ENCODE peak calls at places on chromosomes 3 and 15, in eight cellular contexts. N is lower lobe of right lung, V is nephron progenitor cell, A is A549, D is OCI-LY7, P is upper lobe of right lung, T is fibroblast of the aortic adventitia, Y is adrenal gland. E is an unnamed sample.

GRCh38 chr15:65521355-65521754 is 3.9 kb upstream of the DPP8 start:
- DNase-seq in N (no peak), V (no peak), A (no peak), D (no peak), P (no peak), T (no peak), Y (no peak), E (no peak)

GRCh38 chr3:123667784-123668183 is 82.9 kb upstream of the HACD2 start:
- DNase-seq in N (no peak), V (no peak), A (no peak), D (no peak), P (no peak), T (peak), Y (no peak), E (no peak)

GRCh38 chr3:73206006-73206405 is 144.5 kb downstream of the EBLN2 start:
- DNase-seq in N (no peak), V (no peak), A (no peak), D (no peak), P (no peak), T (no peak), Y (no peak), E (no peak)

GRCh38 chr3:77620009-77620408 is 580.1 kb downstream of the ROBO2 start:
- DNase-seq in N (no peak), V (no peak), A (no peak), D (no peak), P (no peak), T (no peak), Y (no peak), E (no peak)

GRCh38 chr15:80697316-80697715 is 2.2 kb downstream of the ABHD17C start:
- DNase-seq in N (no peak), V (no peak), A (no peak), D (no peak), P (no peak), T (no peak), Y (no peak), E (no peak)

GRCh38 chr3:109563149-109563548 is 225.8 kb upstream of the DPPA4 start:
- DNase-seq in N (no peak), V (no peak), A (no peak), D (no peak), P (no peak), T (no peak), Y (no peak), E (no peak)

GRCh38 chr15:58952751-58953150 is 19.3 kb upstream of the SLTM start:
- DNase-seq in N (no peak), V (no peak), A (no peak), D (no peak), P (no peak), T (peak), Y (no peak), E (no peak)

GRCh38 chr3:149020839-149021252 is 29.5 kb downstream of the GYG1 start:
- DNase-seq in N (no peak), V (no peak), A (no peak), D (no peak), P (no peak), T (no peak), Y (no peak), E (no peak)

GRCh38 chr15:73081321-73081958 is 29.2 kb downstream of the NEO1 start:
- DNase-seq in N (no peak), V (no peak), A (peak), D (peak), P (no peak), T (peak), Y (peak), E (no peak)

GRCh38 chr3:47874913-47875312 is 72.0 kb downstream of the DHX30 start:
- DNase-seq in N (no peak), V (no peak), A (no peak), D (no peak), P (no peak), T (no peak), Y (no peak), E (no peak)

GRCh38 chr15:58771621-58772235 is 626 bp downstream of the MINDY2 start:
- DNase-seq in N (peak), V (peak), A (peak), D (peak), P (peak), T (peak), Y (peak), E (peak)

GRCh38 chr15:100058458-100058857 is 283.3 kb downstream of the ADAMTS17 start:
- DNase-seq in N (no peak), V (no peak), A (no peak), D (no peak), P (no peak), T (no peak), Y (no peak), E (no peak)

GRCh38 chr3:8301977-8302589 is 199.5 kb upstream of the LMCD1 start:
- DNase-seq in N (no peak), V (no peak), A (peak), D (peak), P (no peak), T (peak), Y (peak), E (no peak)

GRCh38 chr15:40257656-40258450 is 19.0 kb downstream of the PAK6 start:
- DNase-seq in N (no peak), V (no peak), A (no peak), D (no peak), P (no peak), T (no peak), Y (no peak), E (no peak)

GRCh38 chr3:59751606-59752005 is 701.8 kb upstream of the CFAP20DC start:
- DNase-seq in N (no peak), V (no peak), A (no peak), D (no peak), P (no peak), T (no peak), Y (no peak), E (no peak)

GRCh38 chr15:91132079-91132478 is 32.0 kb downstream of the SV2B start:
- DNase-seq in N (no peak), V (no peak), A (no peak), D (no peak), P (no peak), T (no peak), Y (no peak), E (no peak)

GRCh38 chr3:171802601-171802956 is 7.7 kb downstream of the PLD1 start:
- DNase-seq in N (no peak), V (no peak), A (no peak), D (no peak), P (no peak), T (no peak), Y (no peak), E (no peak)

GRCh38 chr3:129623447-129624118 is 17.1 kb upstream of the PLXND1 start:
- DNase-seq in N (peak), V (no peak), A (peak), D (no peak), P (peak), T (no peak), Y (peak), E (no peak)

GRCh38 chr15:77032052-77032646 is 37.2 kb downstream of the PSTPIP1 start:
- DNase-seq in N (peak), V (no peak), A (no peak), D (no peak), P (peak), T (no peak), Y (no peak), E (peak)

GRCh38 chr15:63329567-63330350 is 51.9 kb downstream of the CA12 start:
- DNase-seq in N (no peak), V (no peak), A (no peak), D (no peak), P (no peak), T (no peak), Y (no peak), E (no peak)

GRCh38 chr3:53641397-53641796 is 147.0 kb downstream of the CACNA1D start:
- DNase-seq in N (no peak), V (no peak), A (no peak), D (no peak), P (no peak), T (no peak), Y (no peak), E (no peak)

GRCh38 chr3:53646723-53647122 is 152.3 kb downstream of the CACNA1D start:
- DNase-seq in N (no peak), V (no peak), A (no peak), D (no peak), P (no peak), T (no peak), Y (no peak), E (no peak)

GRCh38 chr3:53643757-53644156 is 149.3 kb downstream of the CACNA1D start:
- DNase-seq in N (no peak), V (no peak), A (no peak), D (no peak), P (no peak), T (no peak), Y (no peak), E (no peak)

GRCh38 chr3:53645754-53646153 is 151.3 kb downstream of the CACNA1D start:
- DNase-seq in N (no peak), V (no peak), A (no peak), D (no peak), P (no peak), T (peak), Y (peak), E (no peak)

DNA sequence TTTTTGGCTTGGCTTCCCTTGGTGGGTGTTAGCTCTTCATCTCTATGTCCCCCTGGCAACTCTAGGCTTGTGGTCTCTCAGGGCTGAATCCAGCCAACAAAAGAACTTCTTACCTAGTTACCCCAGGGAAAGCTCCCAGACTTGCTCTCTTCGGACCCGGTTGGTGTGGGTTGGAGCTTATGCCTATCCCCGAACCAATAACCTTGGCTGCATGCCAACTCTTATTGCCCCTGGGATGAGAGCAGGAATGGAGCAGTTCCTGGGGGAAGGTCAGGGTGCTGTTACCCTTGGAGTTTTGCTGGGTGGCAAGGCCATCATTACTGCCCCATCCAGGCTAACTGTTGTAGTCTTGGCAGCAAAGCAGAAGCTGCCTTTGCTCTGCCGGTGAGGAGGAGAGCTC is 147.8 kb downstream of the CACNA1D start:
- DNase-seq in N (no peak), V (no peak), A (no peak), D (no peak), P (no peak), T (no peak), Y (no peak), E (no peak)
- TF ChIP-seq CTCF in N (no peak), V (no peak), A (no peak), D (no peak), P (no peak), T (no peak), Y (no peak), E (no peak)

DNA sequence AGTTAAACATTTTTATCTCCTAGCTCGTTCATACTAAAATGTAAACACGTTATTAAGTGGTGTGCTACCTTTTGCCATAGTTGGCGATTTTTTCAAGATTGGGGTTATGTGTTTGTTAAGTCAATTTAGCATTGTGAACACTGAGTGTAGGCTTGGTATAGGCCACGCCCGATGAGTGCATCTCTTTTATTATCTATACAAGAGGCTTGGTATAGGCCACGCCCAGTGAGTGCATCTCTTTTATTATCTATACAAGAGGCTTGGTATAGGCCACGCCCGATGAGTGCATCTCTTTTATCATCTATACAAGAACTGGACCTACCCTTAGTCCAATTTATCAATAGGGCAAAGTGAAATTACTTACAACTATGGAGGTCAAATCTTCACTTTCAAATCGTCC is 70.4 kb downstream of the NIPA2 start:
- DNase-seq in N (no peak), V (no peak), A (no peak), D (no peak), P (no peak), T (no peak), Y (no peak), E (no peak)
- TF ChIP-seq CTCF in N (no peak), V (no peak), A (no peak), D (no peak), P (no peak), T (no peak), Y (no peak), E (no peak)

GRCh38 chr15:101723874-101724674 is at the start of gene TARS3:
- DNase-seq in N (peak), V (peak), A (peak), D (peak), P (peak), T (peak), Y (peak), E (peak)
- TF ChIP-seq CTCF in N (peak), V (no peak), A (no peak), D (peak), P (peak), T (no peak), Y (peak), E (no peak)

DNA sequence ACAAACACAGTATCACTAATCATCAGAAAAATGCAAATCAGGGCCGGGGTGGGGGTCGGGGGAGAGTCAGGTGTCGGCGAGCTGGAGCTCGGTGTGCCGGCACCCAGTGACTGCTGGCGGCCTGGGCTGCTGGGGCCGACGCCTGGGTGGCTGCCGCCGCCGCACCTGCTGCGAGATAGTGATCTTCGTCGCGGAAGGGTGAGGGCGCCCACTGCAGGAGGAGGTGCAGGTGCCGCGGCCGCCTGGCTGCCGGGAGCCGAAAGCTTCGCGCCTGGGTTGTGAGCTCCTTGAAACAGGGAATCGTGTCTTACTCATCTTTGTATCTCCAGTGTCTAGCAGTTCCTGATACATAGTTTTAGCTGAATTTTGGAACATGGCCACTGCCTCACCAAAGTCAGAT is 64.0 kb upstream of the CPOX start:
- DNase-seq in N (peak), V (peak), A (peak), D (no peak), P (peak), T (peak), Y (no peak), E (no peak)
- TF ChIP-seq CTCF in N (peak), V (no peak), A (peak), D (peak), P (peak), T (peak), Y (no peak), E (no peak)

GRCh38 chr15:101152914-101153313 is 98.9 kb downstream of the CHSY1 start:
- DNase-seq in N (peak), V (no peak), A (peak), D (no peak), P (no peak), T (no peak), Y (no peak), E (no peak)
- TF ChIP-seq CTCF in N (peak), V (peak), A (peak), D (peak), P (peak), T (peak), Y (peak), E (peak)

GRCh38 chr3:69976021-69976420 is 23.5 kb upstream of the SAMMSON start:
- DNase-seq in N (no peak), V (no peak), A (no peak), D (no peak), P (no peak), T (no peak), Y (no peak), E (no peak)
- TF ChIP-seq CTCF in N (no peak), V (no peak), A (no peak), D (no peak), P (no peak), T (no peak), Y (no peak), E (no peak)

GRCh38 chr3:119834754-119835365 is 53.0 kb downstream of the NR1I2 start:
- DNase-seq in N (no peak), V (no peak), A (no peak), D (no peak), P (no peak), T (no peak), Y (no peak), E (no peak)

GRCh38 chr3:119829431-119829830 is 47.5 kb downstream of the NR1I2 start:
- DNase-seq in N (no peak), V (no peak), A (no peak), D (no peak), P (no peak), T (peak), Y (no peak), E (no peak)

GRCh38 chr3:119831941-119832371 is 50.1 kb downstream of the NR1I2 start:
- DNase-seq in N (no peak), V (no peak), A (no peak), D (no peak), P (no peak), T (no peak), Y (no peak), E (no peak)

GRCh38 chr3:119827209-119827608 is 45.3 kb downstream of the NR1I2 start:
- DNase-seq in N (no peak), V (no peak), A (no peak), D (no peak), P (no peak), T (no peak), Y (no peak), E (no peak)

DNA sequence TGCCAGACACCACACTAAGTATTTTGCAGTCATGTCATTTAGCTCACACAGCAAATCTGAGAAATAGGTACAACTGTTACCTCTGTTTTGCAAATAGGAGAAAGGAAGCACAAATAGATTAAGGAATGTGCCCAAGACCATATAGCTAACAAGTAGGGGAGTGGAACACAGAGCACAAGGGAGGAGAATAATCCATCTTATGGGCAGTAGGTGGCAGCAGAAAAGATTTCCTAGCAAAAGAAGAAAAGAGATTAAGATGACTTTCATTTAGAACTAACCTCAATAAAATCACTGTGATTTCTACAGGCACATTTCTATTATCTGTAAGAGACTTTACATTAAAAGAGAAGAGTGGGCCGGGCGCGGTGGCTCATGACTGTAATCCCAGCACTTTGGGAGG is 49.1 kb downstream of the NR1I2 start:
- DNase-seq in N (no peak), V (no peak), A (peak), D (no peak), P (no peak), T (no peak), Y (no peak), E (no peak)
- TF ChIP-seq CTCF in N (no peak), V (no peak), A (peak), D (peak), P (peak), T (peak), Y (no peak), E (no peak)

DNA sequence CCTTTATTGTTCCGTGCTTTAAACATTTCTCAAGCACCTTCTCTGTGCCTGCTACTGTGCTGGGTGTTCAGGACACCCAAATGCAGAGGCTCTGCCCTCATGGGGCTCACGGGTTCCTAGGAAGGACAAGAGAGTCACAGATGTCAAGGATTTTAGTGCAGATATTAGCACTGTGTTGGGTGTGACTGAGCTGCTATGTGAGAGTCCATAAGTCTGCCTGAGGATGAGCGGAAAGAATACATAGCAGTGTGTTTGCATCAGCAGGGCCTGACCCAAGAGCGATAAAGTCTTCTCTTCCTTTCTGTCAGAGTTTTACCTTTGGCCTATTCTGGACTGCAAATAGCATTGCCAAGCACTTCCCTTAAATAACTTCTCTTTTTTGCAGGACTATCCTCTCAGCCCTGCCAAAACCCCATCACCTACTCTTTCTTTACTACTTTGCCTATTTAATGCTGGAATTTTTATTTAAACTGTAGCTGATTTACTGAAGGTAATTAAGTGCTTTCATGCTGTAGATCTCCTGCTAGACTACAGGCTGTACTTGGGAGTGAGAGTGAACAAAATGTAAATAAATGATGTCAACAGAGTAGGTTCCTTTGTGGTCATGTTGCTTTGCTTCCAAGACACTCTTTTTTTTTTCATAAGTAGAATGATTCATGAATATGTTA is 459.4 kb upstream of the TPRG1 start:
- DNase-seq in N (no peak), V (no peak), A (peak), D (no peak), P (no peak), T (peak), Y (no peak), E (no peak)
- TF ChIP-seq CTCF in N (no peak), V (no peak), A (no peak), D (no peak), P (no peak), T (no peak), Y (no peak), E (no peak)

E was measured in CD14-positive monocyte.